ENCODE peak calls at places on chromosome 11, in nine cellular contexts. S, J, R, E, K, M, A, D and L are unnamed samples.

GRCh38 chr11:78350101-78350645 is 67.4 kb downstream of the GAB2 start:
- DNase-seq in E (peak; percentile 75), M (no peak), D (no peak), A (no peak), S (no peak), K (peak; percentile 26), R (no peak), J (no peak), L (no peak)

GRCh38 chr11:70953720-70954119 is 298.7 kb downstream of the SHANK2 start:
- DNase-seq in D (no peak), K (no peak), R (no peak), J (no peak), E (no peak), S (no peak), A (no peak), M (no peak), L (no peak)

GRCh38 chr11:8810331-8811301 is 100.4 kb upstream of the AKIP1 start:
- DNase-seq in E (peak; percentile 85), A (peak; percentile 49), J (peak; percentile 86), K (peak; percentile 90), S (peak; percentile 87), D (no peak), R (peak; percentile 76), M (no peak), L (peak; percentile 81)

GRCh38 chr11:43866520-43866919 is 14.1 kb upstream of the ALKBH3 start:
- DNase-seq in J (no peak), D (no peak), A (no peak), K (no peak), S (no peak), E (peak; percentile 28), M (no peak), R (no peak), L (no peak)

GRCh38 chr11:44036811-44037657 is 10.7 kb upstream of the ACCSL start:
- DNase-seq in E (peak; percentile 93), R (peak; percentile 80), S (peak; percentile 89), K (peak; percentile 94), A (peak; percentile 42), D (peak; percentile 4), M (no peak), J (peak; percentile 86), L (peak; percentile 81)

GRCh38 chr11:47858169-47858543 is 10.0 kb upstream of the NUP160 start:
- DNase-seq in E (peak; percentile 59), D (no peak), M (no peak), S (no peak), J (peak; percentile 22), R (peak; percentile 15), A (no peak), K (peak; percentile 16), L (no peak)

GRCh38 chr11:1307998-1308744 is 1.3 kb downstream of the TOLLIP start:
- DNase-seq in D (no peak), R (no peak), K (no peak), M (no peak), S (no peak), A (no peak), E (peak; percentile 16), J (no peak), L (no peak)

GRCh38 chr11:4551346-4551979 is 6.5 kb downstream of the OR52M1 start:
- DNase-seq in K (no peak), D (no peak), E (no peak), R (no peak), S (no peak), A (no peak), M (no peak), J (no peak), L (no peak)

GRCh38 chr11:70854891-70855556 is 397.4 kb downstream of the SHANK2 start:
- DNase-seq in E (no peak), M (no peak), A (no peak), D (no peak), R (no peak), J (no peak), K (no peak), S (no peak), L (no peak)

GRCh38 chr11:11581493-11581880 is 40.3 kb downstream of the GALNT18 start:
- DNase-seq in M (no peak), K (no peak), D (no peak), J (no peak), E (no peak), R (no peak), S (no peak), A (no peak), L (no peak)

GRCh38 chr11:104665631-104666030 is 232.6 kb downstream of the CASP12 start:
- DNase-seq in K (no peak), S (no peak), J (no peak), R (no peak), D (no peak), A (no peak), E (peak; percentile 77), M (no peak), L (no peak)

GRCh38 chr11:108654994-108655631 is 9.8 kb upstream of the DDX10 start:
- DNase-seq in D (no peak), R (no peak), M (no peak), J (no peak), A (no peak), K (peak; percentile 53), E (peak; percentile 69), S (no peak), L (no peak)

GRCh38 chr11:14443642-14444041 is 56.0 kb downstream of the COPB1 start:
- DNase-seq in M (no peak), J (no peak), R (no peak), E (peak; percentile 45), K (peak; percentile 81), S (no peak), D (no peak), A (no peak), L (no peak)

GRCh38 chr11:67483901-67484665 is 1.3 kb downstream of the AIP start:
- DNase-seq in A (no peak), K (no peak), J (no peak), D (no peak), M (no peak), S (no peak), R (no peak), E (no peak), L (no peak)

GRCh38 chr11:122261546-122261945 is 145.5 kb upstream of the BLID start:
- DNase-seq in J (no peak), A (no peak), M (no peak), S (no peak), K (no peak), D (no peak), E (no peak), R (no peak), L (no peak)

GRCh38 chr11:31808721-31809542 is 2.2 kb downstream of the PAX6 start:
- DNase-seq in D (no peak), M (no peak), E (no peak), R (no peak), A (no peak), K (no peak), S (peak; percentile 31), J (no peak), L (no peak)

GRCh38 chr11:34204396-34205279 is 99.2 kb downstream of the NAT10 start:
- DNase-seq in J (no peak), D (no peak), R (no peak), M (no peak), A (no peak), K (no peak), E (no peak), S (no peak), L (no peak)

GRCh38 chr11:19168090-19168489 is 33.7 kb downstream of the CSRP3 start:
- DNase-seq in A (no peak), S (no peak), J (no peak), M (no peak), R (no peak), K (peak; percentile 59), D (no peak), E (no peak), L (no peak)

GRCh38 chr11:123213307-123213708 is 18.3 kb upstream of the CLMP start:
- DNase-seq in A (no peak), D (no peak), S (no peak), R (no peak), E (no peak), K (no peak), J (no peak), M (no peak), L (no peak)

GRCh38 chr11:128188346-128189115 is 398.8 kb downstream of the ETS1 start:
- DNase-seq in D (no peak), M (no peak), A (no peak), J (no peak), R (no peak), K (no peak), E (no peak), S (no peak), L (no peak)

GRCh38 chr11:125412177-125412496 is 83.9 kb downstream of the FEZ1 start:
- DNase-seq in E (no peak), K (no peak), R (no peak), A (no peak), J (peak; percentile 5), D (no peak), S (no peak), M (no peak), L (no peak)

GRCh38 chr11:70891844-70892380 is 360.5 kb downstream of the SHANK2 start:
- DNase-seq in E (no peak), R (no peak), M (no peak), A (no peak), K (no peak), D (no peak), S (no peak), J (no peak), L (no peak)

GRCh38 chr11:126318642-126319373 is 14.9 kb downstream of the DCPS start:
- DNase-seq in J (no peak), K (no peak), E (peak; percentile 86), D (no peak), M (no peak), R (no peak), A (no peak), S (no peak), L (no peak)

GRCh38 chr11:83456075-83456474 is 169.9 kb upstream of the CCDC90B start:
- DNase-seq in D (no peak), E (no peak), K (no peak), J (no peak), S (no peak), R (no peak), A (no peak), M (no peak), L (no peak)

GRCh38 chr11:70016666-70017347 is 61.3 kb upstream of the ANO1 start:
- DNase-seq in S (no peak), A (no peak), J (no peak), D (no peak), E (peak; percentile 25), R (no peak), M (no peak), K (no peak), L (no peak)

GRCh38 chr11:33622231-33622630 is 78.4 kb downstream of the C11orf91 start:
- DNase-seq in R (no peak), D (no peak), E (peak; percentile 71), J (no peak), A (no peak), S (no peak), K (no peak), M (no peak), L (no peak)

GRCh38 chr11:2535673-2536439 is 91.0 kb downstream of the KCNQ1 start:
- DNase-seq in A (no peak), D (no peak), E (no peak), R (no peak), K (no peak), M (no peak), S (peak; percentile 60), J (peak; percentile 15), L (no peak)

GRCh38 chr11:130546901-130547694 is 98.7 kb downstream of the ADAMTS15 start:
- DNase-seq in E (no peak), J (no peak), M (no peak), R (no peak), A (no peak), S (no peak), K (no peak), D (no peak), L (no peak)

GRCh38 chr11:30879322-30880020 is 293.3 kb upstream of the MPPED2 start:
- DNase-seq in S (no peak), K (no peak), J (peak; percentile 23), E (peak; percentile 41), M (no peak), R (no peak), D (no peak), A (no peak), L (no peak)

GRCh38 chr11:125952973-125953372 is 7.1 kb downstream of the VSIG10L2 start:
- DNase-seq in R (no peak), S (peak; percentile 85), E (peak; percentile 60), A (no peak), D (no peak), J (peak; percentile 66), K (no peak), M (no peak), L (no peak)

GRCh38 chr11:19453893-19454292 is 213.1 kb upstream of the E2F8 start:
- DNase-seq in S (no peak), M (no peak), J (peak; percentile 49), A (no peak), D (no peak), K (peak; percentile 68), R (no peak), E (peak; percentile 79), L (no peak)